ENCODE peak calls at places on chromosomes 13 and 19, in nine cellular contexts. R is heart left ventricle; J is fibroblast of lung; A is RWPE2; K is transverse colon; M is uterus; Z is upper lobe of right lung; T is CD8-positive, alpha-beta T cell; O is vagina. B is an unnamed sample. For H3K9me3, the result is how much of the 10 kb centered on the place peaks cover.

GRCh38 chr13:113863511-113864302 is at the start of gene GAS6:
- DNase-seq in R (peak), J (peak), A (peak), K (peak), M (peak), Z (peak), T (no peak), O (no peak), B (peak)

GRCh38 chr13:106109391-106109791 is 426.1 kb downstream of the EFNB2 start:
- DNase-seq in R (no peak), J (peak), A (no peak), K (no peak), M (no peak), Z (no peak), T (no peak), O (no peak), B (no peak)

GRCh38 chr19:34276614-34277013 is 22.3 kb downstream of the GARRE1 start:
- DNase-seq in R (no peak), J (no peak), A (no peak), K (no peak), M (no peak), Z (no peak), T (no peak), O (no peak), B (no peak)

GRCh38 chr19:13906525-13906904 is 514 bp downstream of the CC2D1A start:
- DNase-seq in R (no peak), J (no peak), A (no peak), K (peak), M (no peak), Z (peak), T (no peak), O (no peak), B (no peak)

GRCh38 chr19:18231775-18232174 is 5.5 kb upstream of the PDE4C start:
- DNase-seq in R (no peak), J (no peak), A (no peak), K (no peak), M (no peak), Z (no peak), T (no peak), O (no peak), B (no peak)

GRCh38 chr19:35224681-35225604 is 3.6 kb downstream of the FAM187B start:
- DNase-seq in R (no peak), J (no peak), A (no peak), K (peak), M (no peak), Z (peak), T (no peak), O (peak), B (no peak)

GRCh38 chr19:12891553-12892021 is 627 bp downstream of the GCDH start:
- DNase-seq in R (no peak), J (no peak), A (no peak), K (no peak), M (no peak), Z (no peak), T (no peak), O (no peak), B (no peak)

GRCh38 chr19:585551-586110 is 4.0 kb upstream of the HCN2 start:
- DNase-seq in R (no peak), J (no peak), A (no peak), K (no peak), M (no peak), Z (no peak), T (no peak), O (no peak), B (no peak)

GRCh38 chr13:99968521-99969367 is 2.8 kb downstream of the ZIC5 start:
- DNase-seq in R (no peak), J (no peak), A (peak), K (peak), M (no peak), Z (no peak), T (no peak), O (no peak), B (no peak)

GRCh38 chr19:48455171-48455907 is at the start of gene KCNJ14:
- DNase-seq in R (no peak), J (no peak), A (no peak), K (no peak), M (no peak), Z (no peak), T (no peak), O (no peak), B (no peak)

GRCh38 chr13:59823495-59823894 is 340.2 kb downstream of the DIAPH3 start:
- DNase-seq in R (no peak), J (peak), A (no peak), K (no peak), M (no peak), Z (no peak), T (no peak), O (no peak), B (no peak)

GRCh38 chr19:16002380-16002779 is 53.6 kb downstream of the OR10H4 start:
- DNase-seq in R (no peak), J (no peak), A (no peak), K (no peak), M (no peak), Z (no peak), T (no peak), O (no peak), B (no peak)

GRCh38 chr19:55344444-55344843 is 4.8 kb downstream of the KMT5C start:
- DNase-seq in R (no peak), J (peak), A (peak), K (no peak), M (no peak), Z (no peak), T (no peak), O (no peak), B (no peak)

GRCh38 chr19:18897108-18898029 is 1.4 kb upstream of the CERS1 start:
- DNase-seq in R (no peak), J (no peak), A (no peak), K (no peak), M (no peak), Z (no peak), T (no peak), O (no peak), B (no peak)

GRCh38 chr19:17933414-17934129 is 757 bp downstream of the CCDC124 start:
- DNase-seq in R (no peak), J (peak), A (no peak), K (no peak), M (no peak), Z (no peak), T (no peak), O (no peak), B (no peak)

GRCh38 chr13:25933520-25933919 is 118.3 kb downstream of the SHISA2 start:
- DNase-seq in R (no peak), J (no peak), A (no peak), K (no peak), M (no peak), Z (no peak), T (no peak), O (no peak), B (no peak)

GRCh38 chr13:38826182-38826813 is 139.4 kb downstream of the FREM2 start:
- DNase-seq in R (no peak), J (no peak), A (no peak), K (no peak), M (no peak), Z (no peak), T (no peak), O (no peak), B (no peak)

GRCh38 chr19:13926715-13927114 is 11.5 kb downstream of the PODNL1 start:
- DNase-seq in R (peak), J (no peak), A (no peak), K (no peak), M (no peak), Z (no peak), T (no peak), O (no peak), B (no peak)

GRCh38 chr13:42524487-42525034 is 49.4 kb upstream of the TNFSF11 start:
- DNase-seq in R (no peak), J (no peak), A (no peak), K (no peak), M (no peak), Z (no peak), T (no peak), O (no peak), B (no peak)

GRCh38 chr19:7570761-7571160 is 24.9 kb upstream of the CAMSAP3 start:
- DNase-seq in R (no peak), J (no peak), A (no peak), K (no peak), M (no peak), Z (no peak), T (no peak), O (no peak), B (no peak)

GRCh38 chr19:52889076-52889475 is 8.4 kb downstream of the ZNF320 start:
- DNase-seq in R (no peak), J (no peak), A (no peak), K (no peak), M (no peak), Z (no peak), T (no peak), O (no peak), B (no peak)

GRCh38 chr19:44539236-44539819 is 9.9 kb upstream of the CEACAM20 start:
- DNase-seq in R (no peak), J (no peak), A (no peak), K (no peak), M (no peak), Z (no peak), T (no peak), O (no peak), B (no peak)

GRCh38 chr13:20848944-20849343 is 53.6 kb downstream of the XPO4 start:
- DNase-seq in R (no peak), J (peak), A (no peak), K (no peak), M (no peak), Z (no peak), T (no peak), O (no peak), B (no peak)

GRCh38 chr13:114019367-114019766 is 45.5 kb upstream of the C13orf46 start:
- DNase-seq in R (no peak), J (no peak), A (no peak), K (no peak), M (no peak), Z (no peak), T (no peak), O (no peak), B (no peak)

GRCh38 chr19:42433503-42434260 is 6.5 kb upstream of the LIPE start:
- DNase-seq in R (peak), J (no peak), A (no peak), K (peak), M (peak), Z (peak), T (peak), O (no peak), B (no peak)

GRCh38 chr13:75876371-75877050 is 240.4 kb downstream of the LMO7 start:
- DNase-seq in R (peak), J (peak), A (no peak), K (peak), M (peak), Z (peak), T (peak), O (no peak), B (peak)

GRCh38 chr13:77859450-77859849 is 59.2 kb downstream of the EDNRB start:
- DNase-seq in R (peak), J (peak), A (no peak), K (peak), M (peak), Z (no peak), T (no peak), O (no peak), B (no peak)

GRCh38 chr19:17863520-17864182 is 3.9 kb downstream of the RPL18A start:
- DNase-seq in R (no peak), J (no peak), A (no peak), K (no peak), M (no peak), Z (no peak), T (no peak), O (no peak), B (no peak)

GRCh38 chr13:55654243-55654642 is 1486.5 kb upstream of the PRR20A start:
- DNase-seq in R (no peak), J (no peak), A (no peak), K (no peak), M (no peak), Z (no peak), T (no peak), O (no peak), B (no peak)

GRCh38 chr13:83890358-83890757 is 8.1 kb upstream of the SLITRK1 start:
- DNase-seq in R (no peak), J (no peak), A (no peak), K (no peak), M (no peak), Z (no peak), T (no peak), O (no peak), B (no peak)

GRCh38 chr19:38921420-38922274 is 8.9 kb downstream of the SARS2 start:
- DNase-seq in R (peak), J (no peak), A (no peak), K (no peak), M (no peak), Z (no peak), T (no peak), O (no peak), B (no peak)

GRCh38 chr19:49814010-49814409 is 918 bp upstream of the FUZ start:
- DNase-seq in R (no peak), J (no peak), A (no peak), K (no peak), M (no peak), Z (no peak), T (no peak), O (no peak), B (no peak)

GRCh38 chr13:76825415-76825814 is 60.8 kb downstream of the KCTD12 start:
- DNase-seq in R (no peak), J (peak), A (no peak), K (no peak), M (no peak), Z (no peak), T (no peak), O (no peak), B (no peak)

GRCh38 chr13:26376430-26376829 is 122.5 kb downstream of the CDK8 start:
- DNase-seq in R (no peak), J (no peak), A (no peak), K (no peak), M (no peak), Z (no peak), T (no peak), O (no peak), B (no peak)

GRCh38 chr19:41311072-41311471 is 1.1 kb downstream of the CCDC97 start:
- DNase-seq in R (no peak), J (no peak), A (no peak), K (no peak), M (no peak), Z (no peak), T (no peak), O (no peak), B (no peak)
- H3K27ac ChIP-seq in R (no peak), J (peak), A (peak), K (peak), M (peak), Z (peak), T (no peak), O (peak), B (peak)

GRCh38 chr19:23062921-23063320 is 53.9 kb upstream of the ZNF730 start:
- DNase-seq in R (no peak), J (no peak), A (no peak), K (no peak), M (no peak), Z (no peak), T (no peak), O (no peak), B (no peak)

GRCh38 chr19:23055501-23055900 is 52.5 kb upstream of the ZNF728 start:
- DNase-seq in R (no peak), J (no peak), A (no peak), K (no peak), M (no peak), Z (no peak), T (no peak), O (no peak), B (no peak)

GRCh38 chr19:23055946-23056345 is 53.0 kb upstream of the ZNF728 start:
- DNase-seq in R (no peak), J (no peak), A (no peak), K (no peak), M (no peak), Z (no peak), T (no peak), O (no peak), B (no peak)

GRCh38 chr19:23056516-23056915 is 53.5 kb upstream of the ZNF728 start:
- DNase-seq in R (no peak), J (no peak), A (no peak), K (no peak), M (no peak), Z (no peak), T (no peak), O (no peak), B (no peak)

GRCh38 chr19:23060016-23060415 is 56.8 kb upstream of the ZNF730 start:
- DNase-seq in R (no peak), J (no peak), A (no peak), K (no peak), M (no peak), Z (no peak), T (no peak), O (no peak), B (no peak)
- H3K9me3 ChIP-seq in R (under half), J (under half), A (under half), K (under half), M (under half), Z (under half), T (under half), O (under half), B (under half)

GRCh38 chr13:52847682-52848432 is 583 bp downstream of the PCDH8 start:
- DNase-seq in R (no peak), J (no peak), A (no peak), K (no peak), M (no peak), Z (no peak), T (no peak), O (no peak), B (no peak)

GRCh38 chr13:52845334-52845761 is 3.1 kb downstream of the PCDH8 start:
- DNase-seq in R (no peak), J (no peak), A (no peak), K (no peak), M (no peak), Z (no peak), T (no peak), O (no peak), B (no peak)

GRCh38 chr13:52845766-52846566 is 2.5 kb downstream of the PCDH8 start:
- DNase-seq in R (no peak), J (peak), A (peak), K (peak), M (no peak), Z (peak), T (no peak), O (no peak), B (no peak)

GRCh38 chr13:52847322-52847681 is 1.1 kb downstream of the PCDH8 start:
- DNase-seq in R (no peak), J (no peak), A (no peak), K (no peak), M (no peak), Z (no peak), T (no peak), O (no peak), B (no peak)

GRCh38 chr13:52846567-52847321 is 1.7 kb downstream of the PCDH8 start:
- DNase-seq in R (peak), J (peak), A (no peak), K (peak), M (no peak), Z (peak), T (no peak), O (no peak), B (peak)
- TF ChIP-seq CTCF in R (peak), J (no peak), A (no peak), K (peak), M (peak), Z (peak), T (no peak), O (no peak), B (peak)

GRCh38 chr19:40603071-40603718 is 2.0 kb downstream of the LTBP4 start:
- DNase-seq in R (peak), J (peak), A (no peak), K (no peak), M (no peak), Z (no peak), T (no peak), O (peak), B (no peak)
- H3K27ac ChIP-seq in R (peak), J (peak), A (peak), K (peak), M (peak), Z (peak), T (no peak), O (peak), B (peak)

B was measured in prostate gland.